ENCODE peak calls at places on chromosome 6, in nine cellular contexts. One of them, this sample, is unnamed. For H3K4me1, the result is how much of the 10 kb centered on the place peaks cover.

GRCh38 chr6:43636312-43636667 is 650 bp downstream of the MAD2L1BP start:
- DNase-seq in left lung: no peak
- DNase-seq in ovary: no peak
- DNase-seq in fibroblast of lung: peak
- DNase-seq in K562: peak
- DNase-seq in PC-3: peak
- DNase-seq in pancreas: no peak
- DNase-seq in heart right ventricle: no peak
- DNase-seq in small intestine: no peak
- DNase-seq in this sample: no peak

GRCh38 chr6:49647470-49647869 is 10.8 kb upstream of the RHAG start:
- DNase-seq in left lung: no peak
- DNase-seq in ovary: no peak
- DNase-seq in fibroblast of lung: no peak
- DNase-seq in K562: no peak
- DNase-seq in PC-3: no peak
- DNase-seq in pancreas: no peak
- DNase-seq in heart right ventricle: no peak
- DNase-seq in small intestine: no peak
- DNase-seq in this sample: no peak

GRCh38 chr6:146315321-146316254 is 228.0 kb upstream of the RAB32 start:
- DNase-seq in left lung: no peak
- DNase-seq in ovary: no peak
- DNase-seq in fibroblast of lung: peak
- DNase-seq in K562: no peak
- DNase-seq in PC-3: no peak
- DNase-seq in pancreas: no peak
- DNase-seq in heart right ventricle: no peak
- DNase-seq in small intestine: no peak
- DNase-seq in this sample: no peak

GRCh38 chr6:164178933-164179332 is 764.4 kb downstream of the QKI start:
- DNase-seq in left lung: no peak
- DNase-seq in ovary: no peak
- DNase-seq in fibroblast of lung: no peak
- DNase-seq in K562: no peak
- DNase-seq in PC-3: no peak
- DNase-seq in pancreas: no peak
- DNase-seq in heart right ventricle: no peak
- DNase-seq in small intestine: no peak
- DNase-seq in this sample: no peak

GRCh38 chr6:45970326-45970725 is 45.3 kb downstream of the CLIC5 start:
- DNase-seq in left lung: no peak
- DNase-seq in ovary: no peak
- DNase-seq in fibroblast of lung: peak
- DNase-seq in K562: no peak
- DNase-seq in PC-3: no peak
- DNase-seq in pancreas: no peak
- DNase-seq in heart right ventricle: no peak
- DNase-seq in small intestine: peak
- DNase-seq in this sample: no peak

GRCh38 chr6:166259296-166259977 is 48.8 kb downstream of the PRR18 start:
- DNase-seq in left lung: no peak
- DNase-seq in ovary: no peak
- DNase-seq in fibroblast of lung: no peak
- DNase-seq in K562: no peak
- DNase-seq in PC-3: no peak
- DNase-seq in pancreas: no peak
- DNase-seq in heart right ventricle: no peak
- DNase-seq in small intestine: no peak
- DNase-seq in this sample: no peak

GRCh38 chr6:39566381-39566934 is 158.8 kb downstream of the KIF6 start:
- DNase-seq in left lung: no peak
- DNase-seq in ovary: no peak
- DNase-seq in fibroblast of lung: no peak
- DNase-seq in K562: no peak
- DNase-seq in PC-3: no peak
- DNase-seq in pancreas: no peak
- DNase-seq in heart right ventricle: no peak
- DNase-seq in small intestine: no peak
- DNase-seq in this sample: no peak

GRCh38 chr6:52411911-52412310 is 8.2 kb upstream of the EFHC1 start:
- DNase-seq in left lung: no peak
- DNase-seq in ovary: no peak
- DNase-seq in fibroblast of lung: no peak
- DNase-seq in K562: no peak
- DNase-seq in PC-3: no peak
- DNase-seq in pancreas: no peak
- DNase-seq in heart right ventricle: no peak
- DNase-seq in small intestine: no peak
- DNase-seq in this sample: no peak

GRCh38 chr6:85364354-85364753 is 85.5 kb upstream of the NT5E start:
- DNase-seq in left lung: no peak
- DNase-seq in ovary: no peak
- DNase-seq in fibroblast of lung: peak
- DNase-seq in K562: no peak
- DNase-seq in PC-3: peak
- DNase-seq in pancreas: no peak
- DNase-seq in heart right ventricle: no peak
- DNase-seq in small intestine: no peak
- DNase-seq in this sample: no peak

GRCh38 chr6:20708367-20709124 is 174.3 kb downstream of the CDKAL1 start:
- DNase-seq in left lung: no peak
- DNase-seq in ovary: no peak
- DNase-seq in fibroblast of lung: peak
- DNase-seq in K562: no peak
- DNase-seq in PC-3: no peak
- DNase-seq in pancreas: no peak
- DNase-seq in heart right ventricle: no peak
- DNase-seq in small intestine: no peak
- DNase-seq in this sample: no peak

GRCh38 chr6:152244998-152245630 is 392.0 kb downstream of the SYNE1 start:
- DNase-seq in left lung: no peak
- DNase-seq in ovary: no peak
- DNase-seq in fibroblast of lung: no peak
- DNase-seq in K562: no peak
- DNase-seq in PC-3: no peak
- DNase-seq in pancreas: no peak
- DNase-seq in heart right ventricle: no peak
- DNase-seq in small intestine: no peak
- DNase-seq in this sample: no peak

GRCh38 chr6:116133453-116133852 is 7.5 kb upstream of the COL10A1 start:
- DNase-seq in left lung: no peak
- DNase-seq in ovary: no peak
- DNase-seq in fibroblast of lung: no peak
- DNase-seq in K562: no peak
- DNase-seq in PC-3: no peak
- DNase-seq in pancreas: no peak
- DNase-seq in heart right ventricle: no peak
- DNase-seq in small intestine: no peak
- DNase-seq in this sample: no peak

GRCh38 chr6:161444464-161444863 is 170.6 kb upstream of the AGPAT4 start:
- DNase-seq in left lung: no peak
- DNase-seq in ovary: peak
- DNase-seq in fibroblast of lung: peak
- DNase-seq in K562: peak
- DNase-seq in PC-3: no peak
- DNase-seq in pancreas: peak
- DNase-seq in heart right ventricle: peak
- DNase-seq in small intestine: no peak
- DNase-seq in this sample: no peak

GRCh38 chr6:6008114-6008647 is 1.5 kb upstream of the NRN1 start:
- DNase-seq in left lung: no peak
- DNase-seq in ovary: no peak
- DNase-seq in fibroblast of lung: no peak
- DNase-seq in K562: no peak
- DNase-seq in PC-3: no peak
- DNase-seq in pancreas: no peak
- DNase-seq in heart right ventricle: no peak
- DNase-seq in small intestine: no peak
- DNase-seq in this sample: no peak

GRCh38 chr6:70241991-70242420 is 60.9 kb downstream of the COL9A1 start:
- DNase-seq in left lung: peak
- DNase-seq in ovary: no peak
- DNase-seq in fibroblast of lung: no peak
- DNase-seq in K562: peak
- DNase-seq in PC-3: no peak
- DNase-seq in pancreas: no peak
- DNase-seq in heart right ventricle: no peak
- DNase-seq in small intestine: peak
- DNase-seq in this sample: no peak

DNA sequence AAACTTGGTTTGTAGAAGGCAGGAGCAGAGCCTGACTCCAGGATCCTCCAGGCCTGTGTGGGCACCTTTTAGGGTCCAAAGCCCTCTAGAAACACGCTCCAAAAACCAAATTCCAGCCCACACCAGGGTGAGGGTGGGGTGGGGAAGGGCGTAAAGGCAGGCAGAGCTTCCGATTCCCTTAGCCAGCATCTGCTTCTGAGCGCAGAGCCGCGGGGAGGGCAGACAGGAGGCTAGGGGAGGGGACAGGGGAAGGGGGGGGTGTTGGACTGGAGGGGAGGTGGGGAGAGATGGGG is 21.7 kb upstream of the FRMD1 start:
- DNase-seq in left lung: no peak
- DNase-seq in ovary: no peak
- DNase-seq in fibroblast of lung: no peak
- DNase-seq in K562: no peak
- DNase-seq in PC-3: no peak
- DNase-seq in pancreas: peak
- DNase-seq in heart right ventricle: no peak
- DNase-seq in small intestine: no peak
- DNase-seq in this sample: no peak
- H3K4me1 ChIP-seq in left lung: under half
- H3K4me1 ChIP-seq in ovary: under half
- H3K4me1 ChIP-seq in fibroblast of lung: under half
- H3K4me1 ChIP-seq in K562: under half
- H3K4me1 ChIP-seq in PC-3: under half
- H3K4me1 ChIP-seq in pancreas: under half
- H3K4me1 ChIP-seq in heart right ventricle: under half
- H3K4me1 ChIP-seq in small intestine: under half
- H3K4me1 ChIP-seq in this sample: under half

GRCh38 chr6:144657691-144658090 is 372.6 kb downstream of the UTRN start:
- DNase-seq in left lung: peak
- DNase-seq in ovary: no peak
- DNase-seq in fibroblast of lung: peak
- DNase-seq in K562: no peak
- DNase-seq in PC-3: no peak
- DNase-seq in pancreas: no peak
- DNase-seq in heart right ventricle: no peak
- DNase-seq in small intestine: no peak
- DNase-seq in this sample: no peak

GRCh38 chr6:144659202-144659731 is 374.1 kb downstream of the UTRN start:
- DNase-seq in left lung: peak
- DNase-seq in ovary: peak
- DNase-seq in fibroblast of lung: peak
- DNase-seq in K562: peak
- DNase-seq in PC-3: no peak
- DNase-seq in pancreas: no peak
- DNase-seq in heart right ventricle: peak
- DNase-seq in small intestine: peak
- DNase-seq in this sample: no peak

GRCh38 chr6:144652292-144652891 is 367.3 kb downstream of the UTRN start:
- DNase-seq in left lung: no peak
- DNase-seq in ovary: no peak
- DNase-seq in fibroblast of lung: no peak
- DNase-seq in K562: no peak
- DNase-seq in PC-3: no peak
- DNase-seq in pancreas: no peak
- DNase-seq in heart right ventricle: no peak
- DNase-seq in small intestine: no peak
- DNase-seq in this sample: no peak

GRCh38 chr6:144653885-144654505 is 368.9 kb downstream of the UTRN start:
- DNase-seq in left lung: no peak
- DNase-seq in ovary: no peak
- DNase-seq in fibroblast of lung: peak
- DNase-seq in K562: no peak
- DNase-seq in PC-3: no peak
- DNase-seq in pancreas: no peak
- DNase-seq in heart right ventricle: no peak
- DNase-seq in small intestine: no peak
- DNase-seq in this sample: no peak

DNA sequence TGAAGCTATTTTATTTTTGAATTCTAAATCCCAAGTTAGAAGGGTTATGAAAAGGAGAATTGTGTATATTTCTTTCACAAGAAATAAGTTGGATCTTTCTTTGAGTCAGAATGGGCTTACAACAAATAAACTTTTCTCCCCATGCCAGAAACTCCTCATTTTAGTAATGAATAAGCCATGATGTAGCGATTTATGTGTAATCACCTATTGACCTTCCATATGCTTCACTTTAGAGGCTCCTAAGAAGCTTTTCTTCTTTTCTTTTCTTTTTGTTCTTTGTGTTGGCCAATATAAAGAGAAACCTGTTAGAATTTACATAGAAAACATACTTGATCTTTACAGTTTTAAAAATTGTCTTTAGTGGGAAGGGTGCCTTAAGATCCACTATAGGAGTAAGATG is 370.2 kb downstream of the UTRN start:
- DNase-seq in left lung: no peak
- DNase-seq in ovary: no peak
- DNase-seq in fibroblast of lung: peak
- DNase-seq in K562: no peak
- DNase-seq in PC-3: peak
- DNase-seq in pancreas: no peak
- DNase-seq in heart right ventricle: no peak
- DNase-seq in small intestine: no peak
- DNase-seq in this sample: no peak
- H3K4me1 ChIP-seq in left lung: under half
- H3K4me1 ChIP-seq in ovary: under half
- H3K4me1 ChIP-seq in fibroblast of lung: under half
- H3K4me1 ChIP-seq in K562: under half
- H3K4me1 ChIP-seq in PC-3: under half
- H3K4me1 ChIP-seq in pancreas: under half
- H3K4me1 ChIP-seq in heart right ventricle: under half
- H3K4me1 ChIP-seq in small intestine: under half
- H3K4me1 ChIP-seq in this sample: under half

GRCh38 chr6:26660096-26660425 is 515 bp upstream of the ZNF322 start:
- DNase-seq in left lung: no peak
- DNase-seq in ovary: no peak
- DNase-seq in fibroblast of lung: peak
- DNase-seq in K562: peak
- DNase-seq in PC-3: peak
- DNase-seq in pancreas: no peak
- DNase-seq in heart right ventricle: no peak
- DNase-seq in small intestine: no peak
- DNase-seq in this sample: no peak
- H3K4me1 ChIP-seq in left lung: under half
- H3K4me1 ChIP-seq in ovary: under half
- H3K4me1 ChIP-seq in fibroblast of lung: under half
- H3K4me1 ChIP-seq in K562: under half
- H3K4me1 ChIP-seq in PC-3: under half
- H3K4me1 ChIP-seq in pancreas: under half
- H3K4me1 ChIP-seq in heart right ventricle: under half
- H3K4me1 ChIP-seq in small intestine: under half
- H3K4me1 ChIP-seq in this sample: under half

DNA sequence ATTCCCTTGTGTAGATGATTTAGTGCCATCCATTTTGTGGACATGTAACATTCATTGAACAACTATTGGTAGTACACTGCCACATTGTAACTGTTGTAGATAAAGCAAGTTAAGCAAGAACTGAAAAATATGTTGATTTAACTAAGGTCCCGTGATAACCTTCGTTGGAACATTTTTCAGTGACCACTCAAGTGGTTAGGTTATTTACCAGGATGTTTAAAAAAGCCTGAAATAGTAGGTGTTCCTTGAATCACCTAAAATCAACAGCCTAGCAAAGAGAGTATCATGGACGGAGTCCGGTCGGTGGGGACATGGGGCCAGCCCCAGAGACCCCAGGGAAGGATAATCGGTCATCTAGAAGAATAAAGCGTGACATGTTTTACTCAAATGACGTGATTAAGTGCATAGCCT is 2.6 kb downstream of the AMD1 start:
- DNase-seq in left lung: no peak
- DNase-seq in ovary: no peak
- DNase-seq in fibroblast of lung: peak
- DNase-seq in K562: no peak
- DNase-seq in PC-3: no peak
- DNase-seq in pancreas: no peak
- DNase-seq in heart right ventricle: no peak
- DNase-seq in small intestine: no peak
- DNase-seq in this sample: no peak
- H3K4me1 ChIP-seq in left lung: half or more
- H3K4me1 ChIP-seq in ovary: under half
- H3K4me1 ChIP-seq in fibroblast of lung: under half
- H3K4me1 ChIP-seq in K562: under half
- H3K4me1 ChIP-seq in PC-3: under half
- H3K4me1 ChIP-seq in pancreas: under half
- H3K4me1 ChIP-seq in heart right ventricle: under half
- H3K4me1 ChIP-seq in small intestine: under half
- H3K4me1 ChIP-seq in this sample: half or more